ENCODE peak calls at places on chromosomes 16 and 17, in six cellular contexts. One of them, this sample, is unnamed.

GRCh38 chr17:20234266-20234665 is 225.1 kb downstream of the SPECC1 start:
- DNase-seq in NCI-H460: no peak
- DNase-seq in LNCaP clone FGC: no peak
- DNase-seq in iris pigment epithelial cell: no peak
- DNase-seq in GF-D8: no peak
- DNase-seq in hypothalamus: no peak
- DNase-seq in this sample: no peak

GRCh38 chr17:37239690-37240344 is 136.0 kb upstream of the C17orf78 start:
- DNase-seq in NCI-H460: peak
- DNase-seq in LNCaP clone FGC: no peak
- DNase-seq in iris pigment epithelial cell: peak
- DNase-seq in GF-D8: peak
- DNase-seq in hypothalamus: no peak
- DNase-seq in this sample: no peak

GRCh38 chr16:85878875-85879274 is 20.1 kb upstream of the IRF8 start:
- DNase-seq in NCI-H460: no peak
- DNase-seq in LNCaP clone FGC: no peak
- DNase-seq in iris pigment epithelial cell: peak
- DNase-seq in GF-D8: no peak
- DNase-seq in hypothalamus: no peak
- DNase-seq in this sample: no peak

GRCh38 chr17:12591336-12591735 is 74.4 kb upstream of the MYOCD start:
- DNase-seq in NCI-H460: no peak
- DNase-seq in LNCaP clone FGC: no peak
- DNase-seq in iris pigment epithelial cell: peak
- DNase-seq in GF-D8: no peak
- DNase-seq in hypothalamus: no peak
- DNase-seq in this sample: no peak

GRCh38 chr17:63275318-63275967 is 170.7 kb downstream of the CYB561 start:
- DNase-seq in NCI-H460: peak
- DNase-seq in LNCaP clone FGC: no peak
- DNase-seq in iris pigment epithelial cell: peak
- DNase-seq in GF-D8: no peak
- DNase-seq in hypothalamus: no peak
- DNase-seq in this sample: peak

GRCh38 chr16:85323961-85324253 is 211.6 kb upstream of the CIBAR2 start:
- DNase-seq in NCI-H460: no peak
- DNase-seq in LNCaP clone FGC: no peak
- DNase-seq in iris pigment epithelial cell: no peak
- DNase-seq in GF-D8: no peak
- DNase-seq in hypothalamus: no peak
- DNase-seq in this sample: no peak

GRCh38 chr16:86577314-86577971 is 906 bp upstream of the FOXL1 start:
- DNase-seq in NCI-H460: no peak
- DNase-seq in LNCaP clone FGC: no peak
- DNase-seq in iris pigment epithelial cell: no peak
- DNase-seq in GF-D8: no peak
- DNase-seq in hypothalamus: no peak
- DNase-seq in this sample: no peak

GRCh38 chr16:49519008-49519656 is 145.5 kb downstream of the C16orf78 start:
- DNase-seq in NCI-H460: no peak
- DNase-seq in LNCaP clone FGC: no peak
- DNase-seq in iris pigment epithelial cell: no peak
- DNase-seq in GF-D8: no peak
- DNase-seq in hypothalamus: no peak
- DNase-seq in this sample: no peak

GRCh38 chr17:28446716-28447395 is 26.6 kb upstream of the SLC13A2 start:
- DNase-seq in NCI-H460: no peak
- DNase-seq in LNCaP clone FGC: no peak
- DNase-seq in iris pigment epithelial cell: no peak
- DNase-seq in GF-D8: no peak
- DNase-seq in hypothalamus: no peak
- DNase-seq in this sample: no peak

GRCh38 chr17:60959011-60959410 is 281.4 kb downstream of the BCAS3 start:
- DNase-seq in NCI-H460: no peak
- DNase-seq in LNCaP clone FGC: no peak
- DNase-seq in iris pigment epithelial cell: peak
- DNase-seq in GF-D8: no peak
- DNase-seq in hypothalamus: no peak
- DNase-seq in this sample: no peak

GRCh38 chr16:79768594-79768993 is 168.1 kb upstream of the MAF start:
- DNase-seq in NCI-H460: no peak
- DNase-seq in LNCaP clone FGC: no peak
- DNase-seq in iris pigment epithelial cell: no peak
- DNase-seq in GF-D8: no peak
- DNase-seq in hypothalamus: no peak
- DNase-seq in this sample: peak

GRCh38 chr16:53713403-53714013 is 9.6 kb downstream of the FTO start:
- DNase-seq in NCI-H460: no peak
- DNase-seq in LNCaP clone FGC: no peak
- DNase-seq in iris pigment epithelial cell: peak
- DNase-seq in GF-D8: no peak
- DNase-seq in hypothalamus: no peak
- DNase-seq in this sample: no peak

GRCh38 chr17:12839042-12839441 is 49.7 kb downstream of the ARHGAP44 start:
- DNase-seq in NCI-H460: no peak
- DNase-seq in LNCaP clone FGC: no peak
- DNase-seq in iris pigment epithelial cell: no peak
- DNase-seq in GF-D8: no peak
- DNase-seq in hypothalamus: no peak
- DNase-seq in this sample: no peak

GRCh38 chr16:49067776-49068175 is 213.9 kb downstream of the CBLN1 start:
- DNase-seq in NCI-H460: no peak
- DNase-seq in LNCaP clone FGC: no peak
- DNase-seq in iris pigment epithelial cell: no peak
- DNase-seq in GF-D8: no peak
- DNase-seq in hypothalamus: no peak
- DNase-seq in this sample: no peak

This sample was measured in adrenal gland.